ENCODE peak calls at places on chromosomes 6 and 20, in six cellular contexts. W is right atrium auricular region; S is heart left ventricle; E is CD4-positive, alpha-beta T cell; U is IMR-90; C is astrocyte. N is an unnamed sample. For H3K27me3, the result is how much of the 10 kb centered on the place peaks cover.

GRCh38 chr6:89161326-89162046 is 15.6 kb downstream of the PM20D2 start:
- DNase-seq in W (no peak), S (no peak), C (peak), E (no peak), U (peak), N (no peak)

GRCh38 chr6:2684059-2684749 is 66.5 kb downstream of the MYLK4 start:
- DNase-seq in E (no peak), C (peak), U (peak), S (no peak), W (no peak), N (no peak)

GRCh38 chr6:91566467-91566866 is 979.6 kb upstream of the MAP3K7 start:
- DNase-seq in W (no peak), U (peak), E (no peak), C (peak), S (no peak), N (no peak)

GRCh38 chr6:72386324-72386723 is 235.5 kb upstream of the KCNQ5 start:
- DNase-seq in C (peak), U (peak), E (no peak), W (no peak), S (no peak), N (no peak)

GRCh38 chr6:30759575-30760239 is 15.4 kb upstream of the IER3 start:
- DNase-seq in C (peak), S (no peak), W (no peak), E (no peak), U (peak), N (no peak)

GRCh38 chr20:5451643-5452210 is 135.0 kb upstream of the PROKR2 start:
- DNase-seq in U (no peak), E (no peak), S (no peak), C (no peak), W (no peak), N (no peak)

GRCh38 chr6:122495612-122496011 is 24.0 kb upstream of the SERINC1 start:
- DNase-seq in E (no peak), U (no peak), S (no peak), C (no peak), W (no peak), N (no peak)

GRCh38 chr20:37201827-37202162 is 22.4 kb upstream of the MROH8 start:
- DNase-seq in W (no peak), C (no peak), E (no peak), S (no peak), U (no peak), N (no peak)

GRCh38 chr20:63519765-63520593 is 586 bp upstream of the PPDPF start:
- DNase-seq in U (peak), C (peak), E (peak), W (no peak), S (peak), N (peak)

GRCh38 chr6:155493694-155494143 is 38.1 kb upstream of the NOX3 start:
- DNase-seq in U (peak), E (no peak), S (no peak), C (peak), W (peak), N (no peak)

GRCh38 chr20:35257175-35257909 is 20.6 kb downstream of the MMP24OS start:
- DNase-seq in C (peak), E (no peak), W (no peak), S (no peak), U (peak), N (no peak)

GRCh38 chr20:20820104-20820503 is 107.7 kb upstream of the RALGAPA2 start:
- DNase-seq in S (no peak), E (no peak), W (no peak), C (no peak), U (no peak), N (no peak)

GRCh38 chr20:38117635-38118034 is 47.4 kb downstream of the TGM2 start:
- DNase-seq in C (peak), W (no peak), S (no peak), E (no peak), U (peak), N (no peak)

GRCh38 chr20:56925696-56926101 is 296.6 kb downstream of the TFAP2C start:
- DNase-seq in S (no peak), W (no peak), E (no peak), C (no peak), U (no peak), N (no peak)

GRCh38 chr20:59948212-59948611 is 8.0 kb downstream of the FAM217B start:
- DNase-seq in C (no peak), S (no peak), U (no peak), W (no peak), E (no peak), N (no peak)

DNA sequence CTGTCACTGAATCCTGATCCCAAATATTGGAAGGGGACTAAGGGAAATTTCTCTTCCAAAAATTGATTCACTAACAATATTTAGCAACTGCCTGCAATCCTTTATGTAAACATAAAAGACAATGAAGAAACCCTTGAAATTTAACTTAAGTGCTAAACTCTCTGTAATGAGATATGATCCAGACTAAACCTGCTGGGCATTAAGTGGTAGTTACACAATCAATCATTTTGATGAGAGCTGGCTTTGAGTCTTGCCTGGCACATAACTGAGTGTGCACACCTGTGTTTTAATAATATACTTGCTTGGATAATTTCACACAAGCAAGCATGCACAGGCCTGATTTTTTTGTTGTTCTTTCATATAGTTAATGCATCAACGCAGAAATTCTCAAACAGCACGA is 9.8 kb upstream of the ZFP64 start:
- DNase-seq in W (no peak), E (no peak), U (no peak), S (no peak), C (no peak), N (no peak)
- H3K27ac ChIP-seq in W (no peak), E (no peak), U (no peak), S (no peak), C (no peak), N (no peak)

GRCh38 chr6:46334442-46334841 is 156.8 kb downstream of the RCAN2 start:
- DNase-seq in S (no peak), W (no peak), E (no peak), U (no peak), C (no peak), N (no peak)

GRCh38 chr6:46340246-46340645 is 151.0 kb downstream of the RCAN2 start:
- DNase-seq in U (no peak), S (no peak), W (no peak), C (no peak), E (no peak), N (no peak)

GRCh38 chr6:46338098-46338497 is 153.2 kb downstream of the RCAN2 start:
- DNase-seq in C (no peak), E (no peak), U (no peak), S (no peak), W (no peak), N (no peak)
- H3K27me3 ChIP-seq in C (under half), E (under half), U (under half), S (under half), W (under half), N (under half)

DNA sequence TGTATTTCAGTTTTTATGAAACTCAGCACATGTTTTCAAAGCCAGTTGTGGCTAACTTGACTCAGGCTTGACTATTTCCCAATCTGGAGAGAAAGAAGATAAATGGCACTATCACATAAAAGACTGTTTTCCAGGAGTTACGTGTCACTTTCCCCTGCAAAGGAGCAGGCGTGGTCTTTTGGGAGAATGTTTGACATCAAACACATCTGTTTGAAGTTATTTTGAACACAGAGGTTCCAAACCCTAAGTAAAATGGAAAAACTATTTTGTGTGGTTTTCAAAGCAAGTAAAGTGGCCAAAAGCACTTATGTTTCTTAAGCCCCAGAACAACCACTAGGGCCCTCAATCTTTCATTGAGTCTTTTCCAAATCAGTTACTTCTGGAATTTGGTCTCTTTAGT is 89.7 kb downstream of the FOXF2 start:
- DNase-seq in W (no peak), S (no peak), C (peak), E (no peak), U (peak), N (no peak)
- H3K27ac ChIP-seq in W (no peak), S (no peak), C (no peak), E (no peak), U (no peak), N (no peak)

DNA sequence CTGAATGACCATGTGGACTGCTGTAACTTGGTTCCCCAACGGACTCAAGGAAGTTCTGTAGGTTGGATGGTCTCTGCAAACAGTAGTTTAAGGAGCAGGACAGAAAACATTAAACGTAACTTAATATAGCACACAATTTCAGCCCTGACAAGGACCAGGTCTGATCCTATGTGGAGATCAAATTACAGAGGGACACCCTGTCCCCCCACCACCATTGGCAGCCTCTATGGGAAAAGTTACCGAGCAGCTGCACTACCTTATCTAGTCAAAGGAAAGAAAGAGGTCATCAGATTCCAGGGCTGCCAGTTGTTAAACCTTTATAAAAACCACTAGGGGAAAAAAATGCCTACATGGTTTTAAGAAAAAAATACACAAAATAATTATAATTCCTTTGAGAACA is 191.5 kb upstream of the RSPO3 start:
- DNase-seq in W (no peak), S (no peak), E (no peak), U (no peak), C (no peak), N (no peak)
- H3K27me3 ChIP-seq in W (under half), S (under half), E (under half), U (under half), C (under half), N (under half)

DNA sequence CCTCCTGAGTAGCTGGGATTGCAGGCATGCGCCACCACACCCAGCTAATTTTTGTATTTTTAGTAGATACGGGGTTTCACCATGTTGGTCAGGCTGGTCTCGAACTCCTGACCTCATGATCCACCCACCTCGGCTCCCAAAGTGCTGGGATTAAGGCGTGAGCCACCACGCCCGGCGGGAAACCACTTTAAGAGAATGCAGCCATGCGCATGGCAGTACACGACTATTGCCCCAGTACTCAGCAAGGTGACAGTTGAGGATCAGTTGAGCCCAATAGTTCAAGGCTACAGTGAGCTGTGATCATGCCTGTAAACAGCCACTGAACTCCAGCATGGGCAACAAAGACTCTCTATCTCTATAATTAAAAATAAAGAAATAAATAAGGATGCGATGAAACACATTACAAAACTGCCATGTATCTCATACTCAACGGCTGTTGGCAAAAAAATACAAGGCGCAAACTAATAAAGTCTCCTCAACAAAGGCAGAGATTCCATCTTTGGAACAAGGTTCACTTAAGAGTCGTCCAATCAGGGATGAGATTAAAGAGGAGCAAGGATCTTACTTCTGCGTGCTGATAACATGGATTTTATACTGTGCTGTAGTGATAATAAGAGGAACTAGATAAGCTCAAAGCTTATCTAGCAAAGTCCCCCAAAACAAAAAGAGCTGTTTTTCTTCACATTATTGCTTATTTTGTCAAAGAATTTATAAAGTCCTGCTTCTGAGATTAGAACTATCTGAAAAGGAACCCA is 51.1 kb downstream of the STAU1 start:
- DNase-seq in C (no peak), W (no peak), E (no peak), S (no peak), U (no peak), N (no peak)
- H3K27ac ChIP-seq in C (no peak), W (no peak), E (no peak), S (no peak), U (no peak), N (no peak)

DNA sequence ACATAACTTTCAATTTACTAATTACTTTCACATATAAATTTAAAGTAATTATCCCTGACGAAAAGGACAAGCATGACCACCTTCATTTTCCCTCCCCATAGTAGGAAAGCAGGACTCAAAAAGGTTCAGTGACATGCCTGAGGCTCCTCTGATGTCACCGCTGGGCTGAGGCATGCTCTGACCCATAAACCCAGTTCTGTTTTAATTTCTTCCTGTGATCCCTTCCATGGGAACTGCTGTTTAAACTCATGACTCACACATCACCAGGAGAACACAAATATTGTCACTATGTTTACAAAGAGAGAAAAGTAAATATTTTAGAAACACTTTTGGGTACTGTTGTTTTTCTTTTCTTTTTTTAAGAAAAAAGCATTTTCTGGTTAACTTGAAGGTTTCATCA is 38.0 kb upstream of the NR2E1 start:
- DNase-seq in S (no peak), W (no peak), U (no peak), E (no peak), C (no peak), N (no peak)
- H3K27me3 ChIP-seq in S (half or more), W (under half), U (half or more), E (half or more), C (half or more), N (under half)

GRCh38 chr6:109393882-109394281 is 11.6 kb upstream of the CD164 start:
- DNase-seq in W (no peak), S (no peak), C (no peak), E (no peak), U (peak), N (no peak)
- H3K27ac ChIP-seq in W (no peak), S (no peak), C (no peak), E (no peak), U (no peak), N (no peak)

GRCh38 chr20:668050-668449 is 7.6 kb downstream of the SCRT2 start:
- DNase-seq in C (no peak), E (no peak), U (no peak), S (no peak), W (no peak), N (no peak)
- H3K27me3 ChIP-seq in C (under half), E (half or more), U (half or more), S (under half), W (under half), N (half or more)

GRCh38 chr20:55186228-55186627 is 710.8 kb downstream of the DOK5 start:
- DNase-seq in U (no peak), C (no peak), W (no peak), E (no peak), S (no peak), N (no peak)
- H3K27ac ChIP-seq in U (no peak), C (no peak), W (no peak), E (no peak), S (no peak), N (no peak)